ENCODE peak calls at places on chromosomes 6 and 20, in four cellular contexts. Q, X, Y and A are unnamed samples.

GRCh38 chr6:101666256-101666655 is 272.7 kb downstream of the GRIK2 start:
- DNase-seq in Q (no peak), Y (peak), X (no peak), A (no peak)

GRCh38 chr20:8132015-8132631 is at the start of gene PLCB1:
- DNase-seq in Q (peak), Y (peak), X (peak), A (peak)

GRCh38 chr6:52922161-52922560 is 12.7 kb upstream of the GSTA3 start:
- DNase-seq in Y (no peak), Q (no peak), X (no peak), A (no peak)

GRCh38 chr6:104325341-104326172 is 534.2 kb downstream of the HACE1 start:
- DNase-seq in X (peak), Q (peak), Y (peak), A (peak)

GRCh38 chr6:163900570-163900969 is 486.1 kb downstream of the QKI start:
- DNase-seq in Y (no peak), X (no peak), Q (no peak), A (no peak)

GRCh38 chr6:85002847-85003246 is 238.4 kb upstream of the TBX18 start:
- DNase-seq in Y (no peak), Q (no peak), X (no peak), A (no peak)

GRCh38 chr6:912871-913663 is 220.1 kb upstream of the EXOC2 start:
- DNase-seq in X (no peak), Q (peak), Y (peak), A (no peak)

GRCh38 chr20:63055575-63056235 is 48.9 kb upstream of the BHLHE23 start:
- DNase-seq in Q (no peak), X (no peak), Y (no peak), A (no peak)

GRCh38 chr6:29107758-29108157 is at the start of gene OR2J3:
- DNase-seq in Y (no peak), Q (no peak), X (no peak), A (no peak)

DNA sequence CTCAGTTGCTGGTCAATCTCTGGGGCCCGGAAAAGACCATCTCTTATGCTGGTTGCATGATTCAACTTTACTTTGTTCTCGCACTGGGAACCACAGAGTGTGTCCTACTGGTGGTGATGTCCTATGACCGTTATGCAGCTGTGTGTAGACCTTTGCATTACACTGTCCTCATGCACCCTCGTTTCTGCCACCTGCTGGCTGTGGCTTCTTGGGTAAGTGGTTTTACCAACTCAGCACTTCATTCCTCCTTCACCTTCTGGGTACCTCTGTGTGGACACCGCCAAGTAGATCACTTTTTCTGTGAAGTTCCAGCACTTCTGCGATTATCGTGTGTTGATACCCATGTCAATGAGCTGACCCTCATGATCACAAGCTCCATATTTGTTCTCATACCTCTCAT is 4.3 kb downstream of the OR2J3 start:
- DNase-seq in Q (peak), X (no peak), Y (no peak), A (no peak)
- TF ChIP-seq CTCF in Q (peak), X (no peak), Y (no peak), A (no peak)

GRCh38 chr6:14511192-14511591 is 393.6 kb downstream of the CD83 start:
- DNase-seq in Y (no peak), Q (no peak), X (no peak), A (no peak)

GRCh38 chr6:14506656-14507242 is 389.2 kb downstream of the CD83 start:
- DNase-seq in Q (no peak), X (no peak), Y (no peak), A (no peak)

GRCh38 chr6:14513726-14514125 is 396.2 kb downstream of the CD83 start:
- DNase-seq in Y (no peak), X (no peak), Q (no peak), A (no peak)

GRCh38 chr6:14512246-14512645 is 394.7 kb downstream of the CD83 start:
- DNase-seq in Y (no peak), Q (no peak), X (no peak), A (no peak)

GRCh38 chr6:14510038-14510437 is 392.5 kb downstream of the CD83 start:
- DNase-seq in Q (peak), Y (no peak), X (no peak), A (no peak)
- TF ChIP-seq CTCF in Q (peak), Y (peak), X (peak), A (no peak)

GRCh38 chr6:142444800-142445405 is 143.1 kb downstream of the ADGRG6 start:
- DNase-seq in X (no peak), Q (no peak), Y (no peak), A (no peak)
- TF ChIP-seq CTCF in X (no peak), Q (no peak), Y (no peak), A (no peak)

GRCh38 chr20:10651227-10651990 is 22.4 kb downstream of the JAG1 start:
- DNase-seq in X (no peak), Y (no peak), Q (no peak), A (no peak)
- TF ChIP-seq CTCF in X (no peak), Y (no peak), Q (no peak), A (no peak)

GRCh38 chr6:10576226-10576625 is 55.1 kb downstream of the GCNT2 start:
- DNase-seq in Q (no peak), Y (no peak), X (no peak), A (no peak)
- TF ChIP-seq CTCF in Q (no peak), Y (no peak), X (no peak), A (no peak)

GRCh38 chr6:108113557-108114519 is 39.3 kb upstream of the OSTM1 start:
- DNase-seq in Y (peak), Q (peak), X (no peak), A (peak)
- TF ChIP-seq CTCF in Y (peak), Q (peak), X (peak), A (no peak)

GRCh38 chr20:54995553-54995952 is 520.2 kb downstream of the DOK5 start:
- DNase-seq in Y (no peak), Q (no peak), X (no peak), A (no peak)

GRCh38 chr20:54995021-54995420 is 519.6 kb downstream of the DOK5 start:
- DNase-seq in X (no peak), Q (no peak), Y (no peak), A (no peak)
- TF ChIP-seq CTCF in X (no peak), Q (no peak), Y (no peak), A (no peak)